ENCODE peak calls at places on chromosomes 16 and 17, in seven cellular contexts. B is sigmoid colon, U is Panc1, V is esophagus muscularis mucosa, Q is H1, O is breast epithelium, D is HCT116. J is an unnamed sample.

GRCh38 chr17:7215652-7216139 is 3.9 kb downstream of the DLG4 start:
- DNase-seq in O (no peak), D (no peak), V (no peak), Q (no peak), B (no peak), U (no peak), J (no peak)

GRCh38 chr16:88993006-88993787 is 16.2 kb upstream of the CBFA2T3 start:
- DNase-seq in B (no peak), Q (no peak), O (no peak), D (no peak), U (no peak), V (no peak), J (no peak)

GRCh38 chr17:64622931-64623654 is 39.0 kb downstream of the SMURF2 start:
- DNase-seq in V (no peak), Q (no peak), D (peak; percentile 80), O (no peak), B (no peak), U (peak; percentile 55), J (no peak)

GRCh38 chr16:79651363-79651762 is 50.8 kb upstream of the MAF start:
- DNase-seq in V (no peak), B (peak; percentile 84), D (no peak), Q (no peak), O (peak; percentile 75), U (no peak), J (no peak)

GRCh38 chr16:57640612-57641011 is 12.2 kb downstream of the ADGRG1 start:
- DNase-seq in U (no peak), B (no peak), V (no peak), Q (no peak), O (no peak), D (no peak), J (no peak)

GRCh38 chr17:75102385-75102821 is 7.4 kb upstream of the ARMC7 start:
- DNase-seq in O (no peak), Q (no peak), B (no peak), D (no peak), U (no peak), V (no peak), J (no peak)

GRCh38 chr17:18961634-18962493 is 9.9 kb downstream of the SLC5A10 start:
- DNase-seq in Q (no peak), D (no peak), V (no peak), O (no peak), B (no peak), U (no peak), J (no peak)

GRCh38 chr16:85994492-85995433 is 95.8 kb downstream of the IRF8 start:
- DNase-seq in U (no peak), O (no peak), V (no peak), D (no peak), B (peak; percentile 46), Q (no peak), J (no peak)

GRCh38 chr16:63539276-63539675 is 1503.0 kb upstream of the CDH8 start:
- DNase-seq in Q (no peak), U (no peak), B (no peak), V (no peak), D (no peak), O (no peak), J (no peak)

GRCh38 chr16:71216714-71217113 is 13.8 kb downstream of the HYDIN start:
- DNase-seq in U (no peak), D (no peak), B (no peak), Q (no peak), O (no peak), V (no peak), J (no peak)

GRCh38 chr17:75024686-75025397 is 12.4 kb downstream of the MRPL58 start:
- DNase-seq in B (no peak), V (no peak), Q (no peak), D (no peak), O (no peak), U (no peak), J (no peak)

GRCh38 chr16:49463529-49463928 is 89.9 kb downstream of the C16orf78 start:
- DNase-seq in B (peak; percentile 36), D (no peak), V (peak; percentile 81), U (no peak), O (peak; percentile 21), Q (no peak), J (no peak)

GRCh38 chr17:43517615-43518386 is 28.3 kb downstream of the ETV4 start:
- DNase-seq in V (no peak), D (no peak), O (no peak), Q (no peak), B (no peak), U (no peak), J (no peak)

GRCh38 chr17:67276075-67276474 is 31.1 kb upstream of the HELZ start:
- DNase-seq in D (peak; percentile 40), Q (peak; percentile 39), V (no peak), B (no peak), O (no peak), U (no peak), J (no peak)

GRCh38 chr17:73166731-73167581 is 2.1 kb downstream of the SSTR2 start:
- DNase-seq in U (no peak), V (no peak), D (no peak), O (no peak), B (no peak), Q (no peak), J (no peak)

GRCh38 chr17:43661699-43662431 is at the start of gene MEOX1:
- DNase-seq in D (no peak), O (no peak), B (no peak), Q (no peak), U (no peak), V (no peak), J (no peak)

GRCh38 chr17:68468785-68469184 is 11.5 kb upstream of the WIPI1 start:
- DNase-seq in U (no peak), D (no peak), Q (no peak), B (no peak), O (no peak), V (no peak), J (no peak)

GRCh38 chr17:59810894-59811153 is 81.9 kb downstream of the TUBD1 start:
- DNase-seq in V (no peak), Q (no peak), U (no peak), B (no peak), O (no peak), D (no peak), J (no peak)

GRCh38 chr17:1423456-1424135 is 23.6 kb upstream of the YWHAE start:
- DNase-seq in Q (no peak), D (no peak), B (no peak), V (no peak), U (no peak), O (no peak), J (no peak)

DNA sequence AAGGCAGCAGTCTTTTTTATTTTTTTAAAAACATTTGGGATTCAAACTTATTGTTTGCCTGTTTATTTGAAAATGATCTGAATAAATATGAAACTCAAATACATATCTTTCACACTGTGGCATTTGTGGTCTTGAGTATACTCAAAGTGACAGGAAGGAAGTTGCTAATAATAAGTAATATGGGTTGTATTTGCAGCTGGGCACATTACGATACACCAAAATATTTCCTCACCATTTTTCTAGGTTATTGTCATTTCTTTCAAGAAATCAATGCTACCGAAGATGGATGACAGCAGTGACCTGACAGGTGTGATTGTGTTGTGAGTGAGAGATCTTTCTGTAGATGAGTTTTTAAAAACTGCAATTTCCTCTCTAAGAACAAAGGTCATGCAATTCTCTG is 665.7 kb downstream of the CDH8 start:
- DNase-seq in O (no peak), Q (no peak), V (no peak), U (no peak), B (no peak), D (no peak), J (no peak)
- H3K4me3 ChIP-seq in O (no peak overlapping the region), Q (no peak overlapping the region), V (no peak overlapping the region), U (no peak overlapping the region), B (no peak overlapping the region), D (no peak overlapping the region), J (no peak overlapping the region)

DNA sequence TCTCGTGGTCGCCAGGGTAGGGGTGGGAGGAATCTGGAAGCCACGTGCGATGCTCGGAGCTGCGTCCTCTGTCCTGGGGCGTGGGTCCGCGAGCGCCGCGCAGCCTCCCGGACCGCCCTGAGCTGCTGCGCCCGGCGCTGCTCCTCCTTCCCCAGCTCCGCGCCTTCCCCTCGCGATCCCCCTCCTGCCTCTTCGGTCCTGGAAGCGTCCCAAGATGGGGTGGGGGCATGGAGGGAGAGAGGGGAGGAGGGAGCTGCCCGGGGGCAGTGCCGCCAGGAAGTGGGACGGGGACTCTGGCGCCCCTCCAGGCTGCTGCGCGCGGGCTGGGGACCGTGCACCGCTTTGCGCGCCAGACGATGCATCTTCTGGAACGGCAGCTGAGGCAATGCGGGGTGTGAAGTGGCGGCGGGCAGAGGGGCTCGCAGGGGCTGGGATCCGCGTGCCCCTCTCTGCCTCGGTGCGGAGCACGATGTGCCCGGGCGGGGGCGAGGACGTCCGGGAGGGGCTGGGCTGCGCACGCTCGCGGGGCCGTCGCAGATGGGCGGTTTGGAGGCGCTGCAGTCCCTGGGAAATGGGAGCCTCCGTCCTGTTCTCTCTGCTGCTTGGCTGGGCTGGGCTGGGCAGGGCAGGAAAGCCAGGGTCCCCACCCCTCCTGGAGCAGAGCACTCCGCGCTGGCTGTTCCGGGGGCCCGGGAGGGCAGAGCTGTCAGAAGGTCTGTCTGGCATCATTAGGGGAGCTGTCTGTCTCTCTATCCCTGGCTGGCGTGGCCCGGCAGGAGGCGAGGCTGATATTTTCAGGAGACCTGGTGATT is 388.0 kb downstream of the SEC14L1 start:
- DNase-seq in Q (no peak), U (no peak), D (no peak), V (no peak), O (no peak), B (peak; percentile 37), J (no peak)
- TF ChIP-seq POLR2AphosphoS5 in Q (no peak), U (no peak), D (no peak), V (no peak), O (no peak), B (no peak), J (peak; percentile 22)

GRCh38 chr16:31496670-31497069 is 11.5 kb downstream of the RUSF1 start:
- DNase-seq in B (no peak), Q (no peak), O (no peak), U (no peak), V (no peak), D (no peak), J (no peak)
- H3K27ac ChIP-seq in B (no peak overlapping the region), Q (no peak overlapping the region), O (no peak overlapping the region), U (no peak overlapping the region), V (no peak overlapping the region), D (no peak overlapping the region), J (no peak overlapping the region)

GRCh38 chr17:81833160-81833920 is at the start of gene MCRIP1:
- DNase-seq in B (peak; percentile 98), Q (peak; percentile 60), O (peak; percentile 95), D (peak; percentile 91), V (peak; percentile 98), U (no peak), J (peak; percentile 39)

GRCh38 chr17:81829858-81830257 is 3.2 kb downstream of the MCRIP1 start:
- DNase-seq in B (no peak), D (no peak), O (no peak), V (no peak), Q (no peak), U (no peak), J (no peak)

GRCh38 chr17:81831957-81832607 is 1.0 kb downstream of the MCRIP1 start:
- DNase-seq in O (no peak), Q (no peak), V (no peak), B (no peak), D (no peak), U (no peak), J (no peak)

GRCh38 chr17:81832608-81833159 is 407 bp downstream of the MCRIP1 start:
- DNase-seq in V (no peak), D (no peak), Q (no peak), O (peak; percentile 36), U (no peak), B (no peak), J (no peak)

DNA sequence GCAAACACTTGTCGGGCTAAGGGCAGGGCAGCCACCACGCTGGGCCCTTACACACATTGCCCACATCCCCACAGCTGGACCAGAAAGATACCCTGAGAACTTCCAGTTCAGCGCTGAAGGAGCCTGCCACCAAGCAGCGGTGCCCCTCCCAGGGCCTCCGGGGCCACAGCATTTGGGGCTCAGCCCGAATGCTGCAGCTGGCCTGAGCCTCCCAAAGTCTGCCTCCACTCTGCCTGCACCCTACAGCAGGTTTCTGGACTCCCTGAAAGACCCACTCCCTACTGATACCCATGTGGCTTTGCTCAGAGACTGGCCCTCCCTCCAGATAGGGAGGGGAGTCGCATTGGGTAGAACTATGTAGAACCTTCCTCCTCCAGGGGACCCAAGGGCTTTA is 1.5 kb downstream of the MCRIP1 start:
- DNase-seq in Q (no peak), U (no peak), D (no peak), O (no peak), V (no peak), B (no peak), J (no peak)
- H3K4me3 ChIP-seq in Q (no peak overlapping the region), U (peak overlapping the region; percentile 84), D (peak overlapping the region; percentile 89), O (no peak overlapping the region), V (no peak overlapping the region), B (no peak overlapping the region), J (peak overlapping the region; percentile 98)

J was measured in SK-N-MC.